ENCODE peak calls at places on chromosome 11, in ten cellular contexts. One of them, this sample, is unnamed.

GRCh38 chr11:34609187-34609751 is 11.6 kb upstream of the EHF start:
- DNase-seq in IMR-90: no peak
- DNase-seq in EH: no peak
- DNase-seq in sciatic nerve: no peak
- DNase-seq in heart left ventricle: no peak
- DNase-seq in neural crest cell: no peak
- DNase-seq in activated CD4-positive, alpha-beta T cell treated with anti-CD3 and anti-CD28 coated beads, Interleukin-2, amount 10 ng/mL, durations not matched to agents 7 days and 5 days: no peak
- DNase-seq in NCI-H1092 treated with DMSO at 0.1 percent for 48 hours: no peak
- DNase-seq in Caco-2: no peak
- DNase-seq in NCI-H1436: no peak
- DNase-seq in this sample: no peak

GRCh38 chr11:119187123-119187892 is 2.0 kb downstream of the NHERF4 start:
- DNase-seq in IMR-90: no peak
- DNase-seq in EH: no peak
- DNase-seq in sciatic nerve: no peak
- DNase-seq in heart left ventricle: no peak
- DNase-seq in neural crest cell: no peak
- DNase-seq in activated CD4-positive, alpha-beta T cell treated with anti-CD3 and anti-CD28 coated beads, Interleukin-2, amount 10 ng/mL, durations not matched to agents 7 days and 5 days: no peak
- DNase-seq in NCI-H1092 treated with DMSO at 0.1 percent for 48 hours: no peak
- DNase-seq in Caco-2: no peak
- DNase-seq in NCI-H1436: no peak
- DNase-seq in this sample: no peak

GRCh38 chr11:35714882-35715612 is 52.5 kb downstream of the TRIM44 start:
- DNase-seq in IMR-90: peak; percentile 76
- DNase-seq in EH: peak; percentile 69
- DNase-seq in sciatic nerve: no peak
- DNase-seq in heart left ventricle: no peak
- DNase-seq in neural crest cell: no peak
- DNase-seq in activated CD4-positive, alpha-beta T cell treated with anti-CD3 and anti-CD28 coated beads, Interleukin-2, amount 10 ng/mL, durations not matched to agents 7 days and 5 days: no peak
- DNase-seq in NCI-H1092 treated with DMSO at 0.1 percent for 48 hours: no peak
- DNase-seq in Caco-2: no peak
- DNase-seq in NCI-H1436: no peak
- DNase-seq in this sample: peak; percentile 44

GRCh38 chr11:125591659-125592304 is 870 bp upstream of the STT3A start:
- DNase-seq in IMR-90: peak; percentile 13
- DNase-seq in EH: no peak
- DNase-seq in sciatic nerve: peak; percentile 63
- DNase-seq in heart left ventricle: peak; percentile 26
- DNase-seq in neural crest cell: peak; percentile 30
- DNase-seq in activated CD4-positive, alpha-beta T cell treated with anti-CD3 and anti-CD28 coated beads, Interleukin-2, amount 10 ng/mL, durations not matched to agents 7 days and 5 days: peak; percentile 39
- DNase-seq in NCI-H1092 treated with DMSO at 0.1 percent for 48 hours: no peak
- DNase-seq in Caco-2: peak; percentile 64
- DNase-seq in NCI-H1436: no peak
- DNase-seq in this sample: peak; percentile 7

GRCh38 chr11:2122222-2122906 is 16.8 kb downstream of the IGF2 start:
- DNase-seq in IMR-90: peak; percentile 33
- DNase-seq in EH: peak; percentile 82
- DNase-seq in sciatic nerve: no peak
- DNase-seq in heart left ventricle: no peak
- DNase-seq in neural crest cell: no peak
- DNase-seq in activated CD4-positive, alpha-beta T cell treated with anti-CD3 and anti-CD28 coated beads, Interleukin-2, amount 10 ng/mL, durations not matched to agents 7 days and 5 days: no peak
- DNase-seq in NCI-H1092 treated with DMSO at 0.1 percent for 48 hours: no peak
- DNase-seq in Caco-2: no peak
- DNase-seq in NCI-H1436: no peak
- DNase-seq in this sample: no peak

GRCh38 chr11:61347916-61348461 is 13.7 kb downstream of the CYB561A3 start:
- DNase-seq in IMR-90: no peak
- DNase-seq in EH: peak; percentile 19
- DNase-seq in sciatic nerve: no peak
- DNase-seq in heart left ventricle: no peak
- DNase-seq in neural crest cell: no peak
- DNase-seq in activated CD4-positive, alpha-beta T cell treated with anti-CD3 and anti-CD28 coated beads, Interleukin-2, amount 10 ng/mL, durations not matched to agents 7 days and 5 days: no peak
- DNase-seq in NCI-H1092 treated with DMSO at 0.1 percent for 48 hours: no peak
- DNase-seq in Caco-2: no peak
- DNase-seq in NCI-H1436: no peak
- DNase-seq in this sample: peak; percentile 50

GRCh38 chr11:87356428-87356827 is 318.7 kb downstream of the TMEM135 start:
- DNase-seq in IMR-90: no peak
- DNase-seq in EH: no peak
- DNase-seq in sciatic nerve: no peak
- DNase-seq in heart left ventricle: no peak
- DNase-seq in neural crest cell: no peak
- DNase-seq in activated CD4-positive, alpha-beta T cell treated with anti-CD3 and anti-CD28 coated beads, Interleukin-2, amount 10 ng/mL, durations not matched to agents 7 days and 5 days: no peak
- DNase-seq in NCI-H1092 treated with DMSO at 0.1 percent for 48 hours: peak; percentile 24
- DNase-seq in Caco-2: no peak
- DNase-seq in NCI-H1436: no peak
- DNase-seq in this sample: no peak

GRCh38 chr11:35272391-35272821 is 133.4 kb downstream of the CD44 start:
- DNase-seq in IMR-90: no peak
- DNase-seq in EH: no peak
- DNase-seq in sciatic nerve: no peak
- DNase-seq in heart left ventricle: no peak
- DNase-seq in neural crest cell: no peak
- DNase-seq in activated CD4-positive, alpha-beta T cell treated with anti-CD3 and anti-CD28 coated beads, Interleukin-2, amount 10 ng/mL, durations not matched to agents 7 days and 5 days: peak; percentile 53
- DNase-seq in NCI-H1092 treated with DMSO at 0.1 percent for 48 hours: no peak
- DNase-seq in Caco-2: no peak
- DNase-seq in NCI-H1436: no peak
- DNase-seq in this sample: no peak

GRCh38 chr11:11231763-11232162 is 121.3 kb downstream of the CSNK2A3 start:
- DNase-seq in IMR-90: no peak
- DNase-seq in EH: no peak
- DNase-seq in sciatic nerve: no peak
- DNase-seq in heart left ventricle: no peak
- DNase-seq in neural crest cell: no peak
- DNase-seq in activated CD4-positive, alpha-beta T cell treated with anti-CD3 and anti-CD28 coated beads, Interleukin-2, amount 10 ng/mL, durations not matched to agents 7 days and 5 days: no peak
- DNase-seq in NCI-H1092 treated with DMSO at 0.1 percent for 48 hours: no peak
- DNase-seq in Caco-2: no peak
- DNase-seq in NCI-H1436: no peak
- DNase-seq in this sample: no peak

GRCh38 chr11:87659807-87660206 is 515.4 kb downstream of the RAB38 start:
- DNase-seq in IMR-90: no peak
- DNase-seq in EH: peak; percentile 0
- DNase-seq in sciatic nerve: no peak
- DNase-seq in heart left ventricle: no peak
- DNase-seq in neural crest cell: no peak
- DNase-seq in activated CD4-positive, alpha-beta T cell treated with anti-CD3 and anti-CD28 coated beads, Interleukin-2, amount 10 ng/mL, durations not matched to agents 7 days and 5 days: no peak
- DNase-seq in NCI-H1092 treated with DMSO at 0.1 percent for 48 hours: no peak
- DNase-seq in Caco-2: no peak
- DNase-seq in NCI-H1436: no peak
- DNase-seq in this sample: peak; percentile 1

GRCh38 chr11:100753144-100753543 is 66.1 kb downstream of the ARHGAP42 start:
- DNase-seq in IMR-90: no peak
- DNase-seq in EH: no peak
- DNase-seq in sciatic nerve: no peak
- DNase-seq in heart left ventricle: no peak
- DNase-seq in neural crest cell: no peak
- DNase-seq in activated CD4-positive, alpha-beta T cell treated with anti-CD3 and anti-CD28 coated beads, Interleukin-2, amount 10 ng/mL, durations not matched to agents 7 days and 5 days: no peak
- DNase-seq in NCI-H1092 treated with DMSO at 0.1 percent for 48 hours: no peak
- DNase-seq in Caco-2: peak; percentile 85
- DNase-seq in NCI-H1436: no peak
- DNase-seq in this sample: no peak

GRCh38 chr11:111361082-111361801 is 17.8 kb downstream of the POU2AF1 start:
- DNase-seq in IMR-90: no peak
- DNase-seq in EH: no peak
- DNase-seq in sciatic nerve: no peak
- DNase-seq in heart left ventricle: no peak
- DNase-seq in neural crest cell: no peak
- DNase-seq in activated CD4-positive, alpha-beta T cell treated with anti-CD3 and anti-CD28 coated beads, Interleukin-2, amount 10 ng/mL, durations not matched to agents 7 days and 5 days: no peak
- DNase-seq in NCI-H1092 treated with DMSO at 0.1 percent for 48 hours: no peak
- DNase-seq in Caco-2: no peak
- DNase-seq in NCI-H1436: no peak
- DNase-seq in this sample: no peak

GRCh38 chr11:64208086-64208795 is 1.7 kb downstream of the FERMT3 start:
- DNase-seq in IMR-90: no peak
- DNase-seq in EH: no peak
- DNase-seq in sciatic nerve: no peak
- DNase-seq in heart left ventricle: no peak
- DNase-seq in neural crest cell: no peak
- DNase-seq in activated CD4-positive, alpha-beta T cell treated with anti-CD3 and anti-CD28 coated beads, Interleukin-2, amount 10 ng/mL, durations not matched to agents 7 days and 5 days: no peak
- DNase-seq in NCI-H1092 treated with DMSO at 0.1 percent for 48 hours: no peak
- DNase-seq in Caco-2: no peak
- DNase-seq in NCI-H1436: no peak
- DNase-seq in this sample: no peak

GRCh38 chr11:75525433-75526191 is at the start of gene GDPD5:
- DNase-seq in IMR-90: peak; percentile 64
- DNase-seq in EH: peak; percentile 87
- DNase-seq in sciatic nerve: peak; percentile 89
- DNase-seq in heart left ventricle: peak; percentile 86
- DNase-seq in neural crest cell: peak; percentile 77
- DNase-seq in activated CD4-positive, alpha-beta T cell treated with anti-CD3 and anti-CD28 coated beads, Interleukin-2, amount 10 ng/mL, durations not matched to agents 7 days and 5 days: peak; percentile 92
- DNase-seq in NCI-H1092 treated with DMSO at 0.1 percent for 48 hours: peak; percentile 78
- DNase-seq in Caco-2: peak; percentile 96
- DNase-seq in NCI-H1436: peak; percentile 86
- DNase-seq in this sample: peak; percentile 75

GRCh38 chr11:80163441-80163840 is 722.6 kb upstream of the TENM4 start:
- DNase-seq in IMR-90: no peak
- DNase-seq in EH: no peak
- DNase-seq in sciatic nerve: no peak
- DNase-seq in heart left ventricle: no peak
- DNase-seq in neural crest cell: no peak
- DNase-seq in activated CD4-positive, alpha-beta T cell treated with anti-CD3 and anti-CD28 coated beads, Interleukin-2, amount 10 ng/mL, durations not matched to agents 7 days and 5 days: no peak
- DNase-seq in NCI-H1092 treated with DMSO at 0.1 percent for 48 hours: no peak
- DNase-seq in Caco-2: no peak
- DNase-seq in NCI-H1436: no peak
- DNase-seq in this sample: no peak

GRCh38 chr11:456533-456932 is 6.5 kb downstream of the PTDSS2 start:
- DNase-seq in IMR-90: no peak
- DNase-seq in EH: no peak
- DNase-seq in sciatic nerve: no peak
- DNase-seq in heart left ventricle: no peak
- DNase-seq in neural crest cell: no peak
- DNase-seq in activated CD4-positive, alpha-beta T cell treated with anti-CD3 and anti-CD28 coated beads, Interleukin-2, amount 10 ng/mL, durations not matched to agents 7 days and 5 days: peak; percentile 55
- DNase-seq in NCI-H1092 treated with DMSO at 0.1 percent for 48 hours: no peak
- DNase-seq in Caco-2: no peak
- DNase-seq in NCI-H1436: no peak
- DNase-seq in this sample: no peak

GRCh38 chr11:126011220-126011619 is 51.4 kb downstream of the CDON start:
- DNase-seq in IMR-90: no peak
- DNase-seq in EH: no peak
- DNase-seq in sciatic nerve: no peak
- DNase-seq in heart left ventricle: no peak
- DNase-seq in neural crest cell: no peak
- DNase-seq in activated CD4-positive, alpha-beta T cell treated with anti-CD3 and anti-CD28 coated beads, Interleukin-2, amount 10 ng/mL, durations not matched to agents 7 days and 5 days: no peak
- DNase-seq in NCI-H1092 treated with DMSO at 0.1 percent for 48 hours: no peak
- DNase-seq in Caco-2: no peak
- DNase-seq in NCI-H1436: no peak
- DNase-seq in this sample: no peak

GRCh38 chr11:60771879-60772525 is 13.1 kb upstream of the MS4A10 start:
- DNase-seq in IMR-90: peak; percentile 4
- DNase-seq in EH: no peak
- DNase-seq in sciatic nerve: peak; percentile 41
- DNase-seq in heart left ventricle: no peak
- DNase-seq in neural crest cell: no peak
- DNase-seq in activated CD4-positive, alpha-beta T cell treated with anti-CD3 and anti-CD28 coated beads, Interleukin-2, amount 10 ng/mL, durations not matched to agents 7 days and 5 days: no peak
- DNase-seq in NCI-H1092 treated with DMSO at 0.1 percent for 48 hours: no peak
- DNase-seq in Caco-2: no peak
- DNase-seq in NCI-H1436: no peak
- DNase-seq in this sample: peak; percentile 24

GRCh38 chr11:75267171-75267970 is 26.8 kb downstream of the TPBGL start:
- DNase-seq in IMR-90: no peak
- DNase-seq in EH: no peak
- DNase-seq in sciatic nerve: peak; percentile 51
- DNase-seq in heart left ventricle: no peak
- DNase-seq in neural crest cell: no peak
- DNase-seq in activated CD4-positive, alpha-beta T cell treated with anti-CD3 and anti-CD28 coated beads, Interleukin-2, amount 10 ng/mL, durations not matched to agents 7 days and 5 days: no peak
- DNase-seq in NCI-H1092 treated with DMSO at 0.1 percent for 48 hours: no peak
- DNase-seq in Caco-2: no peak
- DNase-seq in NCI-H1436: no peak
- DNase-seq in this sample: no peak

This sample was measured in HT1080.